ENCODE peak calls at places on chromosomes 7 and 10, in seven cellular contexts. D is stomach, E is Panc1, A is spleen, V is SK-N-SH, I is GM12878, Y is H1. N is an unnamed sample.

GRCh38 chr10:61897671-61898434 is 3.6 kb upstream of the ARID5B start:
- DNase-seq in D (peak; percentile 55), E (no peak), A (no peak), V (peak; percentile 49), I (no peak), Y (no peak), N (no peak)

GRCh38 chr7:20064974-20065862 is 152.0 kb downstream of the MACC1 start:
- DNase-seq in D (no peak), E (no peak), A (no peak), V (no peak), I (peak; percentile 57), Y (no peak), N (peak; percentile 5)

GRCh38 chr10:113475381-113475807 is 77.5 kb upstream of the HABP2 start:
- DNase-seq in D (no peak), E (no peak), A (no peak), V (no peak), I (no peak), Y (no peak), N (no peak)

GRCh38 chr7:96219382-96220130 is 102.3 kb downstream of the SLC25A13 start:
- DNase-seq in D (no peak), E (no peak), A (no peak), V (peak; percentile 44), I (no peak), Y (no peak), N (no peak)

GRCh38 chr7:128796325-128796724 is 4.6 kb downstream of the CCDC136 start:
- DNase-seq in D (no peak), E (no peak), A (no peak), V (no peak), I (no peak), Y (no peak), N (no peak)

GRCh38 chr7:151012921-151013347 is 11.4 kb downstream of the ATG9B start:
- DNase-seq in D (no peak), E (no peak), A (no peak), V (peak; percentile 94), I (no peak), Y (no peak), N (no peak)

GRCh38 chr10:92291921-92292860 is 1.2 kb downstream of the MARCHF5 start:
- DNase-seq in D (peak; percentile 45), E (no peak), A (peak; percentile 83), V (peak; percentile 59), I (peak; percentile 37), Y (no peak), N (no peak)

GRCh38 chr7:148135106-148135505 is 455.5 kb upstream of the C7orf33 start:
- DNase-seq in D (no peak), E (no peak), A (no peak), V (peak; percentile 23), I (no peak), Y (no peak), N (no peak)

GRCh38 chr7:121167971-121168370 is 160.8 kb upstream of the WNT16 start:
- DNase-seq in D (no peak), E (no peak), A (no peak), V (no peak), I (no peak), Y (no peak), N (no peak)

GRCh38 chr7:138267934-138268333 is 191.7 kb downstream of the AKR1D1 start:
- DNase-seq in D (no peak), E (no peak), A (no peak), V (no peak), I (no peak), Y (no peak), N (no peak)

GRCh38 chr10:29141761-29142160 is 147.1 kb upstream of the LYZL1 start:
- DNase-seq in D (peak; percentile 35), E (no peak), A (no peak), V (peak; percentile 53), I (no peak), Y (no peak), N (no peak)

GRCh38 chr10:31383810-31384588 is 65.0 kb downstream of the ZEB1 start:
- DNase-seq in D (no peak), E (no peak), A (no peak), V (no peak), I (peak; percentile 93), Y (no peak), N (no peak)

GRCh38 chr10:63206997-63207952 is 74.1 kb downstream of the NRBF2 start:
- DNase-seq in D (no peak), E (no peak), A (no peak), V (peak; percentile 15), I (peak; percentile 36), Y (no peak), N (no peak)

GRCh38 chr10:102775973-102776669 is 32.4 kb downstream of the WBP1L start:
- DNase-seq in D (peak; percentile 52), E (no peak), A (no peak), V (peak; percentile 66), I (no peak), Y (no peak), N (no peak)

GRCh38 chr10:102776779-102777417 is 33.1 kb downstream of the WBP1L start:
- DNase-seq in D (peak; percentile 71), E (no peak), A (no peak), V (peak; percentile 47), I (no peak), Y (peak; percentile 43), N (no peak)

GRCh38 chr10:102773986-102774385 is 30.2 kb downstream of the WBP1L start:
- DNase-seq in D (no peak), E (no peak), A (no peak), V (no peak), I (no peak), Y (no peak), N (no peak)

GRCh38 chr10:102773320-102773719 is 29.6 kb downstream of the WBP1L start:
- DNase-seq in D (no peak), E (no peak), A (no peak), V (no peak), I (no peak), Y (no peak), N (no peak)

DNA sequence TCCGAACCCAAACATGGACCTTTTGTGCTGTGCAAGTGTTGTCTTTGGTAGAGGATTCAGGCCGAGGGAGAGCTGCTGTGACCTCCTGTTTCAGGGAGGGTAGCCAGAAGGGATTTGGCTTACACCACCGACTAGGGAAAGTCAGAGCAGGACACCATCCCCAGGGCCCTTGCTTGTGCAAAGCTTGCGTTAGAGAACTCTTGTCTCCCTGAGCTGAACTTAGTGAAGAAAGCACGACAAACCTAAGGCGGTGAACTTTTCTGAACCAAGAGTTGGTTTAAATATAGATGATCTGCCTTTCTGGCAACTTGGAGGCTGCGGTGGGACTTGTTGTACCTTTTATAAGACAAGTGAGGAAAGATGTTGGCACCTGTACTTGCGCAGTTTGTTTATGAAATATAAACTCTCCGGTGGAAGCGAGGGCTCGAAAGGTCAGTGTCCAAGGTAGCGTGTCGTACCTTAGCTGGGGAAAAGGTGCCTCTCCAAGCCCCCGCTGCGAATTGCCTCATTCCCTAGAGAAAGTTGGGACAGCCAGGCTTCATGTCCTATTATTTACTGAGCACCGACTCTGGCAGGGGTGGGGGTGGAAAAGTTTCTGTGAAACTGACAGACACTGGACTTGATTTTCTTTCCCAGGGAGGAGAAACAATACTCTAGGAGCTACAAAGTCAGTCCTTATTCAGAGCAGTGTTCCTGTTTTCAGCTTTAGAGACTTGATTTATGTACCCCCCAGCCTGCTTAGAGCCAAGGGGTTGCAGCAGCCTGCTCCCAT is 31.6 kb downstream of the WBP1L start:
- DNase-seq in D (no peak), E (no peak), A (no peak), V (no peak), I (no peak), Y (no peak), N (no peak)
- TF ChIP-seq POLR2AphosphoS5 in D (peak; percentile 47), E (no peak), A (no peak), V (no peak), I (no peak), Y (no peak), N (no peak)

GRCh38 chr10:42519761-42520460 is 118.5 kb downstream of the ZNF33B start:
- DNase-seq in D (no peak), E (no peak), A (no peak), V (no peak), I (no peak), Y (no peak), N (no peak)

GRCh38 chr10:42519079-42519478 is 119.3 kb downstream of the ZNF33B start:
- DNase-seq in D (no peak), E (no peak), A (no peak), V (no peak), I (no peak), Y (no peak), N (no peak)

DNA sequence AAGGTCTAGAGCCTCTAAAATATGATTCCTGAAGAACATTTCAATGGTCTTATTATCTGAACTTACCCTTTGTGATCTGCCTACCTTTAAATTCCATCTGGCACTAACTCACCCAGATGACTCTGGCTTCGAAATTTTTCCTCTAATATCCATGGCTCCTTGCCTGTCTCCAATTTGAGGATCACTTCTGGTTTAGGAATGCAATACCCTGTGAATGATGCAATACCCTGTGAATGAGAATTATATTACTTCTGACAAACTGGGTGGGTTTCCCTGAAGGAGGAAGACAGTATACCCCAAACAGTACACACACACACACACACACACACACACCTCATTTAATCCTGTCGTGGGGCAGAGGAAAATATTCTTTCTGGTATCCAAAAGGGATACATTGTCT is 115.3 kb downstream of the ZNF33B start:
- DNase-seq in D (no peak), E (no peak), A (no peak), V (no peak), I (no peak), Y (no peak), N (no peak)
- H3K9me3 ChIP-seq in D (peaks cover 80% of the 10 kb centered on the region), E (peaks cover 50% of the 10 kb centered on the region), A (peaks cover 79% of the 10 kb centered on the region), V (peaks cover 27% of the 10 kb centered on the region), I (peaks cover 9% of the 10 kb centered on the region), Y (peaks cover 54% of the 10 kb centered on the region), N (no peaks in the 10 kb centered on the region)

GRCh38 chr7:64558781-64559180 is 4.1 kb downstream of the ZNF680 start:
- DNase-seq in D (no peak), E (no peak), A (no peak), V (no peak), I (no peak), Y (no peak), N (no peak)

GRCh38 chr7:64562621-64563275 is at the start of gene ZNF680:
- DNase-seq in D (peak; percentile 95), E (peak; percentile 91), A (peak; percentile 94), V (peak; percentile 94), I (peak; percentile 75), Y (peak; percentile 85), N (peak; percentile 57)

GRCh38 chr7:64559206-64559605 is 3.7 kb downstream of the ZNF680 start:
- DNase-seq in D (no peak), E (no peak), A (no peak), V (no peak), I (no peak), Y (no peak), N (no peak)

GRCh38 chr7:64558323-64558705 is 4.6 kb downstream of the ZNF680 start:
- DNase-seq in D (no peak), E (no peak), A (no peak), V (no peak), I (no peak), Y (no peak), N (no peak)

GRCh38 chr7:64562246-64562620 is 638 bp downstream of the ZNF680 start:
- DNase-seq in D (no peak), E (no peak), A (no peak), V (no peak), I (no peak), Y (no peak), N (no peak)
- H3K4me3 ChIP-seq in D (peak overlapping the region; percentile 90), E (peak overlapping the region; percentile 89), A (peak overlapping the region; percentile 98), V (peak overlapping the region; percentile 70), I (peak overlapping the region; percentile 74), Y (peak overlapping the region; percentile 76), N (peak overlapping the region; percentile 93)

GRCh38 chr10:75825220-75825619 is 393.8 kb downstream of the LRMDA start:
- DNase-seq in D (no peak), E (no peak), A (no peak), V (no peak), I (no peak), Y (no peak), N (no peak)

GRCh38 chr10:75827591-75827990 is 396.2 kb downstream of the LRMDA start:
- DNase-seq in D (no peak), E (no peak), A (no peak), V (peak; percentile 51), I (no peak), Y (no peak), N (peak; percentile 10)

GRCh38 chr10:75825656-75826055 is 394.2 kb downstream of the LRMDA start:
- DNase-seq in D (no peak), E (no peak), A (no peak), V (no peak), I (no peak), Y (no peak), N (no peak)
- TF ChIP-seq POLR2AphosphoS5 in D (no peak), E (no peak), A (no peak), V (no peak), I (no peak), Y (no peak), N (no peak)